ENCODE peak calls at places on chromosome 4, in seven cellular contexts. K is M059J, Q is iris pigment epithelial cell, R is left lobe of liver, P is skeletal muscle cell, D is ovary, I is osteocyte. U is an unnamed sample.

GRCh38 chr4:176840166-176840565 is 47.4 kb upstream of the VEGFC start:
- DNase-seq in P (no peak), K (peak; percentile 61), Q (peak; percentile 59), R (no peak), D (no peak), I (no peak), U (no peak)

GRCh38 chr4:14348506-14348905 is 653.8 kb upstream of the CPEB2 start:
- DNase-seq in Q (peak; percentile 15), K (peak; percentile 48), D (no peak), P (peak; percentile 46), R (no peak), I (no peak), U (no peak)

GRCh38 chr4:57426779-57427395 is 316.7 kb upstream of the IGFBP7 start:
- DNase-seq in R (peak; percentile 68), P (peak; percentile 32), I (no peak), K (peak; percentile 60), D (peak; percentile 59), Q (peak; percentile 73), U (no peak)

GRCh38 chr4:146255874-146256273 is 41.5 kb downstream of the REELD1 start:
- DNase-seq in D (no peak), K (peak; percentile 75), P (peak; percentile 15), Q (peak; percentile 87), R (no peak), I (no peak), U (no peak)

GRCh38 chr4:82125170-82125862 is 248.5 kb downstream of the HNRNPD start:
- DNase-seq in D (no peak), K (no peak), P (no peak), Q (no peak), R (no peak), I (no peak), U (no peak)

GRCh38 chr4:13611283-13611842 is 16.2 kb downstream of the BOD1L1 start:
- DNase-seq in D (no peak), Q (peak; percentile 84), P (peak; percentile 22), I (no peak), R (no peak), K (no peak), U (no peak)

GRCh38 chr4:185682236-185682635 is 129.8 kb downstream of the SORBS2 start:
- DNase-seq in D (no peak), R (no peak), K (peak; percentile 69), I (no peak), Q (peak; percentile 51), P (peak; percentile 64), U (no peak)

GRCh38 chr4:101356928-101357327 is 9.6 kb upstream of the PPP3CA start:
- DNase-seq in D (no peak), K (peak; percentile 95), P (peak; percentile 83), I (no peak), R (peak; percentile 54), Q (peak; percentile 99), U (no peak)

GRCh38 chr4:150943831-150944230 is 71.3 kb downstream of the LRBA start:
- DNase-seq in I (no peak), P (no peak), Q (peak; percentile 8), D (no peak), R (no peak), K (no peak), U (no peak)

GRCh38 chr4:158169931-158170690 is 2.7 kb downstream of the GASK1B start:
- DNase-seq in Q (no peak), R (no peak), D (no peak), I (no peak), K (peak; percentile 39), P (peak; percentile 29), U (no peak)

GRCh38 chr4:168509786-168510185 is 12.9 kb downstream of the PALLD start:
- DNase-seq in Q (peak; percentile 96), R (no peak), D (no peak), I (no peak), K (peak; percentile 46), P (peak; percentile 67), U (no peak)

GRCh38 chr4:138681000-138681604 is 334.5 kb upstream of the NOCT start:
- DNase-seq in R (peak; percentile 78), I (peak; percentile 88), K (peak; percentile 71), Q (peak; percentile 66), D (peak; percentile 79), P (peak; percentile 16), U (peak; percentile 91)

GRCh38 chr4:88985088-88985779 is 71.8 kb downstream of the FAM13A start:
- DNase-seq in R (peak; percentile 53), Q (peak; percentile 91), K (peak; percentile 35), D (no peak), I (no peak), P (peak; percentile 83), U (no peak)

GRCh38 chr4:125704726-125705125 is 390.0 kb downstream of the FAT4 start:
- DNase-seq in P (peak; percentile 23), R (no peak), D (no peak), K (peak; percentile 33), I (no peak), Q (peak; percentile 74), U (no peak)

GRCh38 chr4:77819836-77820679 is 890 bp upstream of the CNOT6L start:
- DNase-seq in Q (peak; percentile 90), R (peak; percentile 95), P (peak; percentile 54), K (peak; percentile 71), I (peak; percentile 94), D (peak; percentile 93), U (peak; percentile 91)

GRCh38 chr4:152590179-152591031 is 54.5 kb upstream of the FBXW7 start:
- DNase-seq in I (no peak), P (peak; percentile 100), R (no peak), K (peak; percentile 87), Q (peak; percentile 98), D (no peak), U (no peak)

GRCh38 chr4:951594-952468 is 19.6 kb downstream of the TMEM175 start:
- DNase-seq in R (no peak), K (no peak), D (no peak), Q (no peak), I (no peak), P (no peak), U (no peak)

GRCh38 chr4:37837446-37837845 is 11.0 kb downstream of the PGM2 start:
- DNase-seq in Q (peak; percentile 90), K (peak; percentile 90), P (peak; percentile 42), R (no peak), I (no peak), D (no peak), U (no peak)

GRCh38 chr4:3115637-3116300 is 41.3 kb downstream of the HTT start:
- DNase-seq in I (no peak), D (no peak), R (no peak), P (no peak), K (no peak), Q (peak; percentile 90), U (no peak)

GRCh38 chr4:75555294-75556164 is at the start of gene ODAPH:
- DNase-seq in P (no peak), R (no peak), D (no peak), Q (peak; percentile 87), K (peak; percentile 89), I (no peak), U (no peak)

GRCh38 chr4:147969573-147969972 is 237.7 kb downstream of the ARHGAP10 start:
- DNase-seq in R (no peak), D (no peak), Q (no peak), K (no peak), I (no peak), P (no peak), U (no peak)

GRCh38 chr4:37976513-37976912 is 16.3 kb downstream of the PTTG2 start:
- DNase-seq in R (no peak), P (no peak), D (no peak), Q (peak; percentile 29), I (no peak), K (no peak), U (no peak)

GRCh38 chr4:5979981-5980380 is 38.2 kb downstream of the C4orf50 start:
- DNase-seq in D (no peak), R (no peak), K (peak; percentile 37), P (no peak), I (no peak), Q (peak; percentile 5), U (no peak)

GRCh38 chr4:38935391-38936073 is 67.9 kb downstream of the FAM114A1 start:
- DNase-seq in I (no peak), K (no peak), R (no peak), P (no peak), D (no peak), Q (no peak), U (no peak)

GRCh38 chr4:103091601-103092223 is 7.9 kb downstream of the BDH2 start:
- DNase-seq in R (no peak), Q (peak; percentile 75), I (no peak), P (no peak), K (peak; percentile 60), D (no peak), U (no peak)

GRCh38 chr4:183838987-183839712 is 66.0 kb upstream of the STOX2 start:
- DNase-seq in D (no peak), R (no peak), K (peak; percentile 13), P (no peak), I (no peak), Q (peak; percentile 6), U (no peak)

GRCh38 chr4:8542776-8543525 is 37.2 kb upstream of the GPR78 start:
- DNase-seq in Q (no peak), K (peak; percentile 49), P (no peak), R (no peak), D (peak; percentile 26), I (no peak), U (no peak)

GRCh38 chr4:79364048-79364447 is 38.2 kb upstream of the NAA11 start:
- DNase-seq in D (no peak), P (no peak), R (no peak), Q (no peak), K (no peak), I (no peak), U (no peak)

GRCh38 chr4:20253799-20254409 is 2.2 kb downstream of the SLIT2 start:
- DNase-seq in P (no peak), K (peak; percentile 55), D (peak; percentile 46), R (no peak), Q (peak; percentile 61), I (peak; percentile 86), U (no peak)